ENCODE peak calls at places on chromosomes 11 and 22, in eight cellular contexts. I is cardiac fibroblast, O is spleen, U is foreskin fibroblast, R is HFF-Myc, X is sigmoid colon, T is neural progenitor cell, P is osteocyte. L is an unnamed sample.

GRCh38 chr11:26841818-26842457 is 120.1 kb upstream of the SLC5A12 start:
- DNase-seq in I (peak), O (no peak), U (peak), R (no peak), X (no peak), T (no peak), P (no peak), L (peak)

GRCh38 chr11:126488591-126489370 is 133.3 kb downstream of the ST3GAL4 start:
- DNase-seq in I (no peak), O (peak), U (no peak), R (no peak), X (peak), T (no peak), P (no peak), L (no peak)

GRCh38 chr11:1655168-1656060 is 25.8 kb downstream of the KRTAP5-5 start:
- DNase-seq in I (no peak), O (peak), U (no peak), R (no peak), X (no peak), T (no peak), P (no peak), L (no peak)

GRCh38 chr11:8156877-8157276 is 11.9 kb downstream of the RIC3 start:
- DNase-seq in I (no peak), O (no peak), U (no peak), R (no peak), X (no peak), T (no peak), P (no peak), L (no peak)

GRCh38 chr11:70297341-70297740 is 26.9 kb downstream of the PPFIA1 start:
- DNase-seq in I (no peak), O (no peak), U (no peak), R (no peak), X (no peak), T (no peak), P (no peak), L (no peak)

GRCh38 chr22:43859176-43859575 is 3.1 kb downstream of the SULT4A1 start:
- DNase-seq in I (no peak), O (peak), U (no peak), R (no peak), X (peak), T (no peak), P (no peak), L (no peak)

GRCh38 chr22:38418589-38418988 is 36.4 kb downstream of the KCNJ4 start:
- DNase-seq in I (no peak), O (peak), U (no peak), R (no peak), X (no peak), T (no peak), P (no peak), L (no peak)

GRCh38 chr22:21032037-21032842 is at the start of gene SLC7A4:
- DNase-seq in I (no peak), O (peak), U (peak), R (no peak), X (no peak), T (peak), P (no peak), L (no peak)

GRCh38 chr22:24554316-24555159 is at the start of gene GUCD1:
- DNase-seq in I (peak), O (no peak), U (peak), R (no peak), X (no peak), T (peak), P (no peak), L (peak)

GRCh38 chr11:107756553-107756952 is 44.7 kb upstream of the SLN start:
- DNase-seq in I (no peak), O (no peak), U (no peak), R (no peak), X (no peak), T (peak), P (no peak), L (no peak)

GRCh38 chr11:57761301-57762234 is at the start of gene CTNND1:
- DNase-seq in I (peak), O (no peak), U (peak), R (peak), X (peak), T (peak), P (peak), L (peak)

GRCh38 chr11:34151166-34151565 is 45.7 kb downstream of the NAT10 start:
- DNase-seq in I (no peak), O (peak), U (no peak), R (no peak), X (peak), T (no peak), P (no peak), L (no peak)

GRCh38 chr11:132430352-132431091 is 1060.1 kb downstream of the NTM start:
- DNase-seq in I (no peak), O (no peak), U (peak), R (no peak), X (no peak), T (peak), P (no peak), L (no peak)

GRCh38 chr22:46373838-46374662 is 38.5 kb downstream of the TRMU start:
- DNase-seq in I (no peak), O (no peak), U (no peak), R (no peak), X (no peak), T (no peak), P (no peak), L (no peak)

GRCh38 chr11:60872952-60873524 is 5.7 kb downstream of the ZP1 start:
- DNase-seq in I (peak), O (peak), U (peak), R (peak), X (peak), T (peak), P (no peak), L (peak)

GRCh38 chr11:10674991-10675440 is 18.5 kb downstream of the IRAG1 start:
- DNase-seq in I (no peak), O (no peak), U (peak), R (no peak), X (peak), T (no peak), P (peak), L (no peak)

GRCh38 chr11:115157247-115157646 is 347.0 kb downstream of the CADM1 start:
- DNase-seq in I (no peak), O (no peak), U (no peak), R (no peak), X (no peak), T (no peak), P (no peak), L (no peak)

GRCh38 chr22:29155966-29156365 is 49.7 kb upstream of the EMID1 start:
- DNase-seq in I (no peak), O (peak), U (no peak), R (no peak), X (peak), T (no peak), P (no peak), L (no peak)

GRCh38 chr22:20530368-20531153 is 23.2 kb downstream of the MED15 start:
- DNase-seq in I (no peak), O (no peak), U (peak), R (no peak), X (no peak), T (no peak), P (no peak), L (peak)

GRCh38 chr11:131278472-131278871 is 91.9 kb upstream of the NTM start:
- DNase-seq in I (no peak), O (no peak), U (no peak), R (no peak), X (no peak), T (no peak), P (no peak), L (no peak)

GRCh38 chr11:96279018-96279417 is 64.0 kb downstream of the MAML2 start:
- DNase-seq in I (no peak), O (no peak), U (no peak), R (no peak), X (no peak), T (no peak), P (no peak), L (no peak)

GRCh38 chr11:132423266-132423665 is 1052.9 kb downstream of the NTM start:
- DNase-seq in I (no peak), O (no peak), U (no peak), R (no peak), X (no peak), T (no peak), P (no peak), L (no peak)

GRCh38 chr22:19825016-19825339 is 29.7 kb downstream of the GNB1L start:
- DNase-seq in I (no peak), O (no peak), U (no peak), R (no peak), X (peak), T (no peak), P (peak), L (no peak)

GRCh38 chr11:114039551-114039950 is 20.0 kb upstream of the ZBTB16 start:
- DNase-seq in I (no peak), O (no peak), U (peak), R (no peak), X (no peak), T (no peak), P (no peak), L (no peak)

GRCh38 chr22:30421695-30422480 is 3.7 kb upstream of the MTFP1 start:
- DNase-seq in I (no peak), O (no peak), U (no peak), R (no peak), X (no peak), T (no peak), P (no peak), L (no peak)

GRCh38 chr11:2537010-2537695 is 92.3 kb downstream of the KCNQ1 start:
- DNase-seq in I (no peak), O (peak), U (no peak), R (no peak), X (peak), T (no peak), P (no peak), L (no peak)

GRCh38 chr11:20194470-20194869 is 34.2 kb upstream of the DBX1 start:
- DNase-seq in I (no peak), O (no peak), U (no peak), R (no peak), X (no peak), T (no peak), P (no peak), L (no peak)

GRCh38 chr11:84855846-84856245 is 771.3 kb downstream of the DLG2 start:
- DNase-seq in I (peak), O (no peak), U (peak), R (no peak), X (no peak), T (no peak), P (no peak), L (no peak)

GRCh38 chr11:73797457-73797856 is 9.8 kb downstream of the MRPL48 start:
- DNase-seq in I (no peak), O (no peak), U (no peak), R (no peak), X (no peak), T (no peak), P (no peak), L (no peak)

GRCh38 chr11:112159098-112159761 is 4.7 kb downstream of the IL18 start:
- DNase-seq in I (no peak), O (no peak), U (no peak), R (no peak), X (no peak), T (no peak), P (no peak), L (peak)

GRCh38 chr22:41688365-41689211 is at the start of gene SNU13:
- DNase-seq in I (peak), O (peak), U (peak), R (no peak), X (peak), T (peak), P (peak), L (peak)
- TF ChIP-seq CTCF in I (no peak), O (peak), U (no peak), R (no peak), X (no peak), T (no peak), P (no peak), L (no peak)

DNA sequence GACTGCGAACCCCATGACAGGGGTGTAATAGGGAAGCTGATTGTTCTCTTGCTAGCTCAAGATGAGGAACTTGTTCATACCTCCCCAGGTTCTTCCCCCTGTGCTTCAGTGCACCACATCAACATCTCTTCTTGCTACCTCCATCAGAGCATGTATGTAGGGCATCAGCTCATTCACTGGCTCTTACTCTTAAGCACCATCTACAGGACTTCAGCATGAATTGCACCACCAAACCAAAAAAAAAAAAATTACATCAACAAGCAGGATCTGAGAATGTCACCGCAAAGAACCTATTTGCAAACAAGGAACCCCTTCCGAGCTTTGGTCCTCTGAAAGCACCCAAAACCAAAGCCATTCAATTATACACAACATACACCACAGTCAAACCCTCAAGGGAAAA is 2226.5 kb upstream of the RAG2 start:
- DNase-seq in I (peak), O (no peak), U (no peak), R (no peak), X (no peak), T (peak), P (no peak), L (peak)
- TF ChIP-seq CTCF in I (peak), O (no peak), U (peak), R (peak), X (no peak), T (peak), P (peak), L (no peak)

GRCh38 chr11:72352859-72353551 is 81.3 kb downstream of the CLPB start:
- DNase-seq in I (peak), O (no peak), U (peak), R (peak), X (no peak), T (peak), P (no peak), L (no peak)
- TF ChIP-seq CTCF in I (peak), O (no peak), U (peak), R (peak), X (no peak), T (peak), P (peak), L (no peak)

DNA sequence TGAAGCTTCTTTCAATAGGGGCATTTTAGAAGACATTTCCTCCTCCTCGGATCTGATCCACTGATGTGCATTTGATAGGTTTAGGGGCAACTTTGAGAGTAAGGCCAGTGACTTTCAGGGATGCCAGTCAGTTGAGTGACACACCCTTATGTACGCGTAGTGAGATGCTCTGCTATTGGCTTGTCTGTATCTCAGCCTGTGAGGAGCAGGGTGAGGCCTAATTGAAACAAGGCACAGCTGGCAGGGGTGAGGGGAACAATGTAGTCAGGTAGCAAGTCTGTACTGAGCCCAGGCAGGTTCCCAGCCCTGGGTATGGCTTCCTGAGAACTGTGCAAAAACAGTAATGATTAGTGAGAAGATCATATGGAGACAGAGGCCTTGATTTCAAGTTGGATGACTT is 61.5 kb downstream of the STIM1 start:
- DNase-seq in I (no peak), O (no peak), U (no peak), R (no peak), X (no peak), T (no peak), P (no peak), L (no peak)
- TF ChIP-seq CTCF in I (no peak), O (no peak), U (no peak), R (no peak), X (no peak), T (no peak), P (no peak), L (no peak)

GRCh38 chr22:50454556-50455075 is 20.2 kb downstream of the SBF1 start:
- DNase-seq in I (no peak), O (no peak), U (no peak), R (no peak), X (no peak), T (no peak), P (no peak), L (no peak)

GRCh38 chr22:50456026-50456425 is 18.8 kb downstream of the SBF1 start:
- DNase-seq in I (no peak), O (no peak), U (no peak), R (no peak), X (no peak), T (no peak), P (no peak), L (no peak)

GRCh38 chr22:50455201-50455600 is 19.6 kb downstream of the SBF1 start:
- DNase-seq in I (no peak), O (no peak), U (no peak), R (no peak), X (no peak), T (no peak), P (no peak), L (no peak)

GRCh38 chr22:50459016-50459415 is 15.8 kb downstream of the SBF1 start:
- DNase-seq in I (no peak), O (no peak), U (no peak), R (no peak), X (no peak), T (no peak), P (no peak), L (no peak)

GRCh38 chr22:50456466-50457234 is 18.2 kb downstream of the SBF1 start:
- DNase-seq in I (no peak), O (no peak), U (no peak), R (no peak), X (no peak), T (peak), P (no peak), L (no peak)
- TF ChIP-seq CTCF in I (peak), O (no peak), U (peak), R (peak), X (no peak), T (peak), P (peak), L (peak)

GRCh38 chr11:93248602-93249001 is 50.8 kb upstream of the SLC36A4 start:
- DNase-seq in I (peak), O (no peak), U (peak), R (no peak), X (no peak), T (no peak), P (no peak), L (no peak)
- TF ChIP-seq CTCF in I (peak), O (no peak), U (peak), R (peak), X (no peak), T (peak), P (peak), L (peak)

GRCh38 chr11:44104472-44105294 is 9.2 kb downstream of the EXT2 start:
- DNase-seq in I (peak), O (no peak), U (peak), R (no peak), X (no peak), T (no peak), P (no peak), L (peak)
- TF ChIP-seq CTCF in I (peak), O (no peak), U (peak), R (peak), X (no peak), T (no peak), P (no peak), L (no peak)

DNA sequence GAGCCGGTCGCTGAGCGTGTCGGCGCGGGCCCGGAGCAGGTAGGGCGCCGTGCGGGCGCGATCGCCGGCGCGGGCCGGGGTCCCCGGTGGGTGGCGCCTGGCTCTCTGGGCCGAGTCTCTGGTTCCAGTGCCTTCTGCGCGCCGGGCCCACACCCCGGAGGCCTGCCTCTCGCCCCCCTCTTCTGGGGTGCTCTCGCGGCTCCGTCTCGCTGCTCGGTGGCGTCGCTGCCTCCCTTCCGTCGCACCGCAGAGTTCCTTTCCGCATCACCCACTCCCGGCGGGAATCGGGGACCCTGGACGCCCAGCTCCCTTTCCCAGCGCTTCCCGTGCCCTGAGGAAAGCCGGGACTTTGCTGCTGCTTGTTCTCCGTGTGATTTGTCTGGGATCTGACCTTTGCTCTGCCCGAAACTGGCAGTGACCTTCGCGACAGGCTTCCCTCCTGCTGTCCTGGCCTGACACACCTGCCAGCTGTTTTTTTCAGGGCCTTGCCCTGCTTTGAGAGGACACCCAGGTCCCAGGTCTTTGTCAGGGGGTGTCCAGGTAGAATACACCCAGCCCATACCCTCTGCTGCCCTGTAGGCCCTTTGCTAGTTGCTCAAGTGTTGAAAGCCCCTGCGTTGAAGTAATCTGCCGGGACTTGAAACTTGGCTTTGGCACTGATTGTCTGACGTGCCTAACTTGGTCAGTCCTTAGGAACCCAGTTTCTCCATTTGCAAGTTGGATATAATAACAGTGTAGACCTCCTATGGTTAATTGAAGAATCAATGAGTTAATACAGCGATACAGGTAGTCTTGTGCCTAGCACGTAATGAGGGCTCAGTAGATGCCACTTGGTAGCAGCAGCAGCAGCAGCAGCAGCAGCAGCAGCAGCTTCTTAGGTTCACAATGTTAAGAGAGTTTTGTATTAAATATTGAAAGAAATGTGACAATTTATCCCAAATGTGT is 791 bp downstream of the FDX1 start:
- DNase-seq in I (peak), O (no peak), U (peak), R (no peak), X (peak), T (peak), P (no peak), L (peak)
- TF ChIP-seq CTCF in I (no peak), O (no peak), U (no peak), R (no peak), X (no peak), T (no peak), P (no peak), L (no peak)

L was measured in MCF 10A.